ENCODE peak calls at places on chromosomes 3 and 15, in seven cellular contexts. K is nephron progenitor cell, G is omental fat pad, Y is AG10803, T is WTC11, S is fibroblast of lung, W is AG09309. E is an unnamed sample.

GRCh38 chr3:356947-357346 is 160.4 kb downstream of the CHL1 start:
- DNase-seq in W (no peak), G (no peak), S (peak; percentile 18), Y (no peak), K (no peak), T (no peak), E (no peak)

GRCh38 chr3:125220681-125221429 is 8.3 kb upstream of the SLC12A8 start:
- DNase-seq in G (no peak), W (no peak), S (no peak), Y (peak; percentile 78), K (no peak), T (no peak), E (no peak)

GRCh38 chr3:173993299-173993698 is 595.8 kb downstream of the NLGN1 start:
- DNase-seq in T (no peak), S (peak; percentile 60), W (peak; percentile 67), G (no peak), K (no peak), Y (peak; percentile 82), E (no peak)

GRCh38 chr15:97747342-97747741 is 213.2 kb upstream of the ARRDC4 start:
- DNase-seq in G (no peak), W (no peak), T (no peak), S (no peak), Y (no peak), K (no peak), E (no peak)

GRCh38 chr3:194757629-194758028 is 71.9 kb downstream of the FAM43A start:
- DNase-seq in T (no peak), S (no peak), W (no peak), Y (peak; percentile 15), K (no peak), G (no peak), E (no peak)

GRCh38 chr3:178382388-178383061 is 153.7 kb upstream of the KCNMB2 start:
- DNase-seq in T (no peak), Y (peak; percentile 98), W (peak; percentile 95), G (no peak), K (no peak), S (peak; percentile 94), E (no peak)

GRCh38 chr3:177787279-177788041 is 590.2 kb upstream of the TBL1XR1 start:
- DNase-seq in G (no peak), W (no peak), K (no peak), T (no peak), Y (no peak), S (no peak), E (no peak)

GRCh38 chr3:194138732-194139084 is 2.8 kb downstream of the HES1 start:
- DNase-seq in Y (peak; percentile 59), K (no peak), W (no peak), G (no peak), S (no peak), T (no peak), E (no peak)

GRCh38 chr3:32438596-32439344 is 47.1 kb downstream of the CMTM7 start:
- DNase-seq in Y (no peak), T (no peak), S (no peak), G (no peak), K (no peak), W (no peak), E (no peak)

GRCh38 chr3:153289334-153289808 is 127.3 kb downstream of the RAP2B start:
- DNase-seq in G (no peak), S (peak; percentile 21), T (no peak), W (no peak), K (no peak), Y (peak; percentile 39), E (no peak)

GRCh38 chr3:23166804-23167203 is 36.3 kb upstream of the UBE2E2 start:
- DNase-seq in S (no peak), Y (no peak), G (no peak), W (no peak), T (no peak), K (no peak), E (no peak)

GRCh38 chr3:42256135-42256819 is 9.7 kb downstream of the CCK start:
- DNase-seq in T (no peak), S (peak; percentile 16), G (no peak), K (no peak), Y (peak; percentile 60), W (no peak), E (no peak)

GRCh38 chr3:197970588-197970987 is 10.6 kb downstream of the LMLN start:
- DNase-seq in Y (no peak), K (no peak), T (no peak), G (no peak), S (no peak), W (no peak), E (no peak)

GRCh38 chr3:160618363-160618762 is 53.0 kb upstream of the KPNA4 start:
- DNase-seq in W (no peak), T (no peak), S (no peak), Y (no peak), K (no peak), G (no peak), E (no peak)

GRCh38 chr15:78909791-78910228 is 35.0 kb downstream of the CTSH start:
- DNase-seq in Y (no peak), T (peak; percentile 65), W (no peak), S (peak; percentile 54), G (no peak), K (peak; percentile 62), E (no peak)

GRCh38 chr3:123409443-123410148 is 39.3 kb downstream of the ADCY5 start:
- DNase-seq in K (peak; percentile 55), T (no peak), G (no peak), W (no peak), S (no peak), Y (no peak), E (no peak)

GRCh38 chr3:169147246-169148008 is 516.1 kb downstream of the MECOM start:
- DNase-seq in K (peak; percentile 73), Y (peak; percentile 57), T (peak; percentile 77), S (peak; percentile 86), W (no peak), G (no peak), E (peak; percentile 18)

GRCh38 chr3:53158700-53159414 is 2.2 kb upstream of the PRKCD start:
- DNase-seq in T (no peak), Y (no peak), G (no peak), W (no peak), S (no peak), K (no peak), E (no peak)

GRCh38 chr3:178078933-178079332 is 457.3 kb upstream of the KCNMB2 start:
- DNase-seq in T (no peak), Y (peak; percentile 63), S (peak; percentile 47), G (no peak), W (no peak), K (no peak), E (no peak)

GRCh38 chr3:42704136-42704841 is 1.7 kb upstream of the HHATL start:
- DNase-seq in Y (no peak), S (no peak), T (no peak), W (no peak), G (peak; percentile 7), K (no peak), E (peak; percentile 33)

GRCh38 chr3:183653209-183654064 is 18.0 kb downstream of the KLHL24 start:
- DNase-seq in S (peak; percentile 41), G (no peak), Y (no peak), K (no peak), W (no peak), T (no peak), E (no peak)

GRCh38 chr3:62242846-62243245 is 130.5 kb downstream of the FEZF2 start:
- DNase-seq in W (no peak), T (peak; percentile 46), S (no peak), G (no peak), Y (no peak), K (no peak), E (no peak)

GRCh38 chr3:128072454-128073184 is 20.4 kb downstream of the SEC61A1 start:
- DNase-seq in W (no peak), G (no peak), S (no peak), Y (no peak), T (no peak), K (no peak), E (no peak)

GRCh38 chr15:39124155-39124924 is 456.5 kb upstream of the THBS1 start:
- DNase-seq in K (no peak), Y (peak; percentile 41), S (no peak), G (no peak), W (no peak), T (no peak), E (no peak)

GRCh38 chr3:127608362-127608718 is 10.1 kb downstream of the MCM2 start:
- DNase-seq in Y (no peak), T (no peak), W (no peak), G (no peak), S (no peak), K (no peak), E (no peak)

GRCh38 chr15:58931985-58932384 is 1.5 kb downstream of the SLTM start:
- DNase-seq in K (no peak), S (peak; percentile 81), T (no peak), G (no peak), Y (peak; percentile 70), W (peak; percentile 25), E (no peak)

GRCh38 chr3:133792171-133792763 is 13.3 kb upstream of the SRPRB start:
- DNase-seq in K (no peak), Y (no peak), S (peak; percentile 17), W (no peak), G (no peak), T (no peak), E (no peak)

GRCh38 chr3:60755094-60755493 is 496.2 kb downstream of the FHIT start:
- DNase-seq in K (peak; percentile 21), W (no peak), G (no peak), Y (no peak), T (peak; percentile 71), S (no peak), E (no peak)
- TF ChIP-seq CTCF in K (peak; percentile 30), W (peak; percentile 14), G (no peak), Y (peak; percentile 18), T (peak; percentile 43), S (no peak), E (no peak)

DNA sequence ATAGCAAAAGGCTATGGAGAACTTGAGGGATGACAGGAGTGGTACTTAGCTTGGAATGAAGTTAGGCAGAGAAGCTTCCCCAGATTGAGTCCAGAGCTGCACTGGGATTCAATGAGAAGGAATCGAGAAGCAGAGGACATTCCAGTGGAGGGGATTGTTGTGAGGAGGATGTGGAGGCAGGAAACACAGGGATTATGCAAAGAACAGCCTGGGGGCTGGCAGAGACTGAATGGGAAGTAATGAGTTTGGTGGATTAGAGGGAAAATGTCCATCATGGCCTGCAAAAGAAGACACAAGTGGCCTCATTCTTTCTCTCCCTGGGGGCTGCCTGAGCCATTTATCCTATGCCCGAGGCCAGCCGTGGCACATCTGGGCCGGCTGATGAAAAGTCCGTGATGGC is 20.5 kb upstream of the SCN10A start:
- DNase-seq in T (no peak), W (no peak), S (no peak), K (no peak), Y (no peak), G (no peak), E (no peak)
- TF ChIP-seq CTCF in T (no peak), W (no peak), S (no peak), K (no peak), Y (no peak), G (no peak), E (no peak)

DNA sequence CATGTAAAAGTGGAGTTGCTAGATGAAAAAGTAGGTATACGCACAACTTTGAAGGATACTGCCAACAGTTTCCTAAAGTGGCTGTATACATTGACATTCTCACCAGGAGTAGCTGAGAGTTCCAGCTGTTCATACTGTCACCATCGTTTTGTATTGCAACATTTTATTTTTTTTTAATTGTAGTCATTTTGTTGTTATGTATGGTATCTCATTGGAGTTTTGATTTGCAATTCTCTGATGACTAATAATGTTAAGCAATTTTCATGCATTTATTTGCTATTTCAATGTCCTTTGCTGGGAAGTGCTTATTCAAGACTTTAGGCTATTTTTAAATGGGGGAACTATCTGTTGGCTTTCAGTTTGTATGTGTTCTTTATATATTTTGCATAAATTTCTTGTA is 185.1 kb upstream of the TGFBR2 start:
- DNase-seq in T (no peak), K (no peak), W (peak; percentile 66), S (peak; percentile 95), Y (peak; percentile 88), G (no peak), E (no peak)
- TF ChIP-seq CTCF in T (no peak), K (no peak), W (no peak), S (no peak), Y (no peak), G (no peak), E (no peak)

GRCh38 chr15:31605467-31605931 is 278.9 kb downstream of the KLF13 start:
- DNase-seq in S (peak; percentile 61), G (no peak), K (peak; percentile 33), W (no peak), Y (peak; percentile 50), T (peak; percentile 62), E (no peak)
- TF ChIP-seq CTCF in S (peak; percentile 40), G (no peak), K (peak; percentile 35), W (no peak), Y (no peak), T (no peak), E (no peak)

E was measured in mesothelial cell of epicardium.